ENCODE peak calls at places on chromosome 10, in ten cellular contexts. W, O, V, K, M, J, U, D, B and A are unnamed samples.

GRCh38 chr10:124517931-124518330 is 56.3 kb downstream of the LHPP start:
- DNase-seq in M (no peak), B (no peak), K (no peak), J (no peak), U (no peak), D (no peak), W (peak), V (no peak), O (no peak), A (no peak)

GRCh38 chr10:73774637-73775036 is 7.2 kb upstream of the CHCHD1 start:
- DNase-seq in M (no peak), B (peak), V (peak), J (no peak), D (peak), O (peak), W (no peak), U (no peak), K (no peak), A (no peak)

GRCh38 chr10:43217563-43218205 is 49.2 kb downstream of the RASGEF1A start:
- DNase-seq in U (no peak), B (no peak), D (no peak), J (no peak), V (no peak), K (no peak), M (no peak), O (no peak), W (peak), A (no peak)

GRCh38 chr10:132709471-132709951 is 76.4 kb downstream of the NKX6-2 start:
- DNase-seq in D (no peak), U (no peak), J (no peak), W (peak), O (no peak), K (no peak), B (no peak), V (no peak), M (no peak), A (peak)

GRCh38 chr10:68878463-68878862 is 22.7 kb upstream of the DDX50 start:
- DNase-seq in V (no peak), K (no peak), B (no peak), J (no peak), M (no peak), U (no peak), D (no peak), W (no peak), O (no peak), A (no peak)

GRCh38 chr10:125002044-125002422 is 60.1 kb downstream of the ZRANB1 start:
- DNase-seq in V (no peak), U (no peak), K (no peak), W (peak), D (no peak), O (no peak), M (no peak), B (no peak), J (no peak), A (no peak)

GRCh38 chr10:5036511-5036910 is 32.9 kb upstream of the AKR1C2 start:
- DNase-seq in U (no peak), M (no peak), D (no peak), V (no peak), K (peak), O (no peak), J (no peak), B (no peak), W (no peak), A (no peak)

GRCh38 chr10:104639595-104640338 is 1.3 kb upstream of the SORCS3 start:
- DNase-seq in V (no peak), D (no peak), J (no peak), W (no peak), U (peak), B (no peak), O (no peak), M (no peak), K (peak), A (no peak)

GRCh38 chr10:123043409-123043925 is 34.7 kb downstream of the ACADSB start:
- DNase-seq in J (peak), O (peak), B (peak), U (peak), W (no peak), K (peak), D (peak), V (peak), M (peak), A (peak)

GRCh38 chr10:66748217-66748616 is 177.6 kb upstream of the LRRTM3 start:
- DNase-seq in W (no peak), K (no peak), D (peak), V (no peak), J (no peak), B (no peak), M (no peak), O (no peak), U (no peak), A (no peak)

GRCh38 chr10:112967200-112967599 is 17.2 kb downstream of the TCF7L2 start:
- DNase-seq in U (no peak), M (no peak), K (no peak), O (peak), B (no peak), V (peak), D (peak), J (no peak), W (no peak), A (no peak)

GRCh38 chr10:818526-819220 is 112.8 kb downstream of the LARP4B start:
- DNase-seq in M (no peak), K (no peak), B (no peak), V (no peak), J (no peak), U (no peak), O (no peak), W (no peak), D (no peak), A (no peak)

GRCh38 chr10:132526676-132527075 is 10.9 kb upstream of the INPP5A start:
- DNase-seq in B (no peak), J (no peak), K (no peak), V (no peak), W (no peak), D (no peak), O (peak), U (no peak), M (no peak), A (no peak)

GRCh38 chr10:25047902-25048301 is 31.5 kb downstream of the THNSL1 start:
- DNase-seq in B (no peak), J (no peak), M (no peak), W (no peak), U (no peak), D (peak), V (peak), O (peak), K (no peak), A (no peak)